ENCODE peak calls at places on chromosomes 7 and 10, in ten cellular contexts. One of them, this sample, is unnamed.

GRCh38 chr7:93212881-93213280 is 13.4 kb downstream of the HEPACAM2 start:
- DNase-seq in heart left ventricle: no peak
- DNase-seq in ovary: no peak
- DNase-seq in GM12865: no peak
- DNase-seq in A549: no peak
- DNase-seq in GM06990: no peak
- DNase-seq in fibroblast of lung: no peak
- DNase-seq in MM.1S: no peak
- DNase-seq in fibroblast of mammary gland: no peak
- DNase-seq in hepatocyte: no peak
- DNase-seq in this sample: no peak

GRCh38 chr7:786472-787255 is 45.6 kb upstream of the SUN1 start:
- DNase-seq in heart left ventricle: peak
- DNase-seq in ovary: peak
- DNase-seq in GM12865: peak
- DNase-seq in A549: peak
- DNase-seq in GM06990: peak
- DNase-seq in fibroblast of lung: peak
- DNase-seq in MM.1S: peak
- DNase-seq in fibroblast of mammary gland: peak
- DNase-seq in hepatocyte: peak
- DNase-seq in this sample: no peak

GRCh38 chr10:46002916-46003693 is 27.3 kb downstream of the NCOA4 start:
- DNase-seq in heart left ventricle: no peak
- DNase-seq in ovary: no peak
- DNase-seq in GM12865: no peak
- DNase-seq in A549: no peak
- DNase-seq in GM06990: no peak
- DNase-seq in fibroblast of lung: no peak
- DNase-seq in MM.1S: no peak
- DNase-seq in fibroblast of mammary gland: peak
- DNase-seq in hepatocyte: no peak
- DNase-seq in this sample: no peak

GRCh38 chr7:73999664-74000420 is 28.1 kb upstream of the ELN start:
- DNase-seq in heart left ventricle: no peak
- DNase-seq in ovary: peak
- DNase-seq in GM12865: no peak
- DNase-seq in A549: no peak
- DNase-seq in GM06990: no peak
- DNase-seq in fibroblast of lung: peak
- DNase-seq in MM.1S: no peak
- DNase-seq in fibroblast of mammary gland: peak
- DNase-seq in hepatocyte: no peak
- DNase-seq in this sample: no peak

GRCh38 chr7:131424219-131424822 is 96.6 kb downstream of the MKLN1 start:
- DNase-seq in heart left ventricle: no peak
- DNase-seq in ovary: no peak
- DNase-seq in GM12865: peak
- DNase-seq in A549: peak
- DNase-seq in GM06990: peak
- DNase-seq in fibroblast of lung: peak
- DNase-seq in MM.1S: peak
- DNase-seq in fibroblast of mammary gland: peak
- DNase-seq in hepatocyte: peak
- DNase-seq in this sample: peak

GRCh38 chr10:51103818-51104217 is 29.5 kb downstream of the PRKG1 start:
- DNase-seq in heart left ventricle: no peak
- DNase-seq in ovary: no peak
- DNase-seq in GM12865: no peak
- DNase-seq in A549: no peak
- DNase-seq in GM06990: no peak
- DNase-seq in fibroblast of lung: peak
- DNase-seq in MM.1S: no peak
- DNase-seq in fibroblast of mammary gland: peak
- DNase-seq in hepatocyte: no peak
- DNase-seq in this sample: no peak

GRCh38 chr7:13673290-13673689 is 316.2 kb downstream of the ETV1 start:
- DNase-seq in heart left ventricle: no peak
- DNase-seq in ovary: no peak
- DNase-seq in GM12865: no peak
- DNase-seq in A549: no peak
- DNase-seq in GM06990: no peak
- DNase-seq in fibroblast of lung: no peak
- DNase-seq in MM.1S: no peak
- DNase-seq in fibroblast of mammary gland: no peak
- DNase-seq in hepatocyte: no peak
- DNase-seq in this sample: no peak

GRCh38 chr7:106858618-106859532 is 6.2 kb upstream of the PIK3CG start:
- DNase-seq in heart left ventricle: peak
- DNase-seq in ovary: no peak
- DNase-seq in GM12865: no peak
- DNase-seq in A549: no peak
- DNase-seq in GM06990: no peak
- DNase-seq in fibroblast of lung: no peak
- DNase-seq in MM.1S: no peak
- DNase-seq in fibroblast of mammary gland: peak
- DNase-seq in hepatocyte: peak
- DNase-seq in this sample: no peak

GRCh38 chr7:140398821-140399220 is 491 bp upstream of the SLC37A3 start:
- DNase-seq in heart left ventricle: no peak
- DNase-seq in ovary: no peak
- DNase-seq in GM12865: no peak
- DNase-seq in A549: no peak
- DNase-seq in GM06990: no peak
- DNase-seq in fibroblast of lung: no peak
- DNase-seq in MM.1S: no peak
- DNase-seq in fibroblast of mammary gland: no peak
- DNase-seq in hepatocyte: no peak
- DNase-seq in this sample: no peak
- H3K4me3 ChIP-seq in heart left ventricle: no peak
- H3K4me3 ChIP-seq in ovary: no peak
- H3K4me3 ChIP-seq in GM12865: no peak
- H3K4me3 ChIP-seq in A549: peak
- H3K4me3 ChIP-seq in GM06990: no peak
- H3K4me3 ChIP-seq in fibroblast of lung: peak
- H3K4me3 ChIP-seq in MM.1S: no peak
- H3K4me3 ChIP-seq in fibroblast of mammary gland: no peak
- H3K4me3 ChIP-seq in hepatocyte: no peak
- H3K4me3 ChIP-seq in this sample: no peak

GRCh38 chr10:86362566-86363183 is 3.9 kb downstream of the GRID1 start:
- DNase-seq in heart left ventricle: no peak
- DNase-seq in ovary: no peak
- DNase-seq in GM12865: no peak
- DNase-seq in A549: no peak
- DNase-seq in GM06990: no peak
- DNase-seq in fibroblast of lung: no peak
- DNase-seq in MM.1S: no peak
- DNase-seq in fibroblast of mammary gland: no peak
- DNase-seq in hepatocyte: no peak
- DNase-seq in this sample: no peak

GRCh38 chr10:86364551-86365345 is 1.8 kb downstream of the GRID1 start:
- DNase-seq in heart left ventricle: no peak
- DNase-seq in ovary: no peak
- DNase-seq in GM12865: no peak
- DNase-seq in A549: no peak
- DNase-seq in GM06990: no peak
- DNase-seq in fibroblast of lung: no peak
- DNase-seq in MM.1S: no peak
- DNase-seq in fibroblast of mammary gland: no peak
- DNase-seq in hepatocyte: no peak
- DNase-seq in this sample: no peak

GRCh38 chr10:86363184-86363832 is 3.3 kb downstream of the GRID1 start:
- DNase-seq in heart left ventricle: peak
- DNase-seq in ovary: no peak
- DNase-seq in GM12865: no peak
- DNase-seq in A549: peak
- DNase-seq in GM06990: no peak
- DNase-seq in fibroblast of lung: no peak
- DNase-seq in MM.1S: no peak
- DNase-seq in fibroblast of mammary gland: no peak
- DNase-seq in hepatocyte: peak
- DNase-seq in this sample: no peak

GRCh38 chr10:86365346-86366032 is 1.1 kb downstream of the GRID1 start:
- DNase-seq in heart left ventricle: no peak
- DNase-seq in ovary: no peak
- DNase-seq in GM12865: no peak
- DNase-seq in A549: no peak
- DNase-seq in GM06990: no peak
- DNase-seq in fibroblast of lung: no peak
- DNase-seq in MM.1S: no peak
- DNase-seq in fibroblast of mammary gland: no peak
- DNase-seq in hepatocyte: no peak
- DNase-seq in this sample: no peak

GRCh38 chr10:86363833-86364511 is 2.6 kb downstream of the GRID1 start:
- DNase-seq in heart left ventricle: no peak
- DNase-seq in ovary: no peak
- DNase-seq in GM12865: no peak
- DNase-seq in A549: no peak
- DNase-seq in GM06990: no peak
- DNase-seq in fibroblast of lung: no peak
- DNase-seq in MM.1S: no peak
- DNase-seq in fibroblast of mammary gland: no peak
- DNase-seq in hepatocyte: no peak
- DNase-seq in this sample: no peak
- TF ChIP-seq CTCF in heart left ventricle: no peak
- TF ChIP-seq CTCF in ovary: no peak
- TF ChIP-seq CTCF in GM12865: no peak
- TF ChIP-seq CTCF in A549: no peak
- TF ChIP-seq CTCF in GM06990: no peak
- TF ChIP-seq CTCF in fibroblast of lung: no peak
- TF ChIP-seq CTCF in MM.1S: no peak
- TF ChIP-seq CTCF in fibroblast of mammary gland: no peak
- TF ChIP-seq CTCF in hepatocyte: no peak
- TF ChIP-seq CTCF in this sample: peak

GRCh38 chr10:61918989-61919388 is 17.5 kb downstream of the ARID5B start:
- DNase-seq in heart left ventricle: no peak
- DNase-seq in ovary: no peak
- DNase-seq in GM12865: no peak
- DNase-seq in A549: no peak
- DNase-seq in GM06990: no peak
- DNase-seq in fibroblast of lung: no peak
- DNase-seq in MM.1S: no peak
- DNase-seq in fibroblast of mammary gland: no peak
- DNase-seq in hepatocyte: no peak
- DNase-seq in this sample: no peak

GRCh38 chr10:61918140-61918539 is 16.6 kb downstream of the ARID5B start:
- DNase-seq in heart left ventricle: no peak
- DNase-seq in ovary: no peak
- DNase-seq in GM12865: no peak
- DNase-seq in A549: no peak
- DNase-seq in GM06990: no peak
- DNase-seq in fibroblast of lung: no peak
- DNase-seq in MM.1S: no peak
- DNase-seq in fibroblast of mammary gland: no peak
- DNase-seq in hepatocyte: no peak
- DNase-seq in this sample: no peak

GRCh38 chr10:61921143-61921542 is 19.6 kb downstream of the ARID5B start:
- DNase-seq in heart left ventricle: no peak
- DNase-seq in ovary: no peak
- DNase-seq in GM12865: no peak
- DNase-seq in A549: no peak
- DNase-seq in GM06990: no peak
- DNase-seq in fibroblast of lung: no peak
- DNase-seq in MM.1S: no peak
- DNase-seq in fibroblast of mammary gland: no peak
- DNase-seq in hepatocyte: no peak
- DNase-seq in this sample: no peak

GRCh38 chr10:61919646-61920215 is 18.2 kb downstream of the ARID5B start:
- DNase-seq in heart left ventricle: no peak
- DNase-seq in ovary: no peak
- DNase-seq in GM12865: no peak
- DNase-seq in A549: no peak
- DNase-seq in GM06990: no peak
- DNase-seq in fibroblast of lung: no peak
- DNase-seq in MM.1S: no peak
- DNase-seq in fibroblast of mammary gland: no peak
- DNase-seq in hepatocyte: no peak
- DNase-seq in this sample: no peak

DNA sequence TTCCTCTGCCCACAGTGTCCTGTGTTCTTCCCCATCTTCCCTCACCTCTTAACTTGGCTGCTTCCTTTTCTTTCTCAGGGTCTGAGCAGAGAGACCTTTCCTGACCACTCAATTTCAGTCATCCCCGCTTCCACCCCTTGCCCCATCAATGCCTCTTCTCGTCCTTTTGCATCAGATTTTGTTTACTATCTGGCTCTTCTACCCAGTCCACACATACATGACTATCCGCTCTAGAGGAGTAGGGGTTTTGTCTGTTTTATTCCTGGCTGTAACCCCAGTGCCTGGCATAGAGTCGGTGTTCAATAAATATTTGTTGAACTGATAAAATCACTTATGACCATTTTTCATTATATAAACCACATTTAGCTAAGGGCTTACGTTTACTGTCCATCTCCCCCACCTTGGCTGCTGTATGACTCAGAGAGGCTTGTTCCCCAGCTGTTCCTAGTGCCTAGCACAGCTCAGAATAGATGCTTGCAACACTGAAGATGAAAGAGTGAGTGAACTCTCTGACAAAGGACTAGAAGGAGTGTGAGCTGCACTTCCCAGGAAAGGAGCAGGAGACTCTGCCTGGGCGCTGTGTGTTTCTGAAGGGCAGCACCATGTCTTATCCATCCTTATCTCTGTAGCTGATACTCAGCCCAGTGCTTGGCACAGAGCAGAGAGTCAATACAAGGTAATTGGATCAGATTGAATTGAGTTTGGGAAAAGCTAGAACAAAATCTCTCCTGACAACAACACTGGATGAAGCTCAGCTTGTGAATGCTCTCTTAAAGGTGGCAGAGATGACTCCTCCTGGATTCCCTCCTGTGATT is 21.9 kb downstream of the ARID5B start:
- DNase-seq in heart left ventricle: no peak
- DNase-seq in ovary: no peak
- DNase-seq in GM12865: no peak
- DNase-seq in A549: no peak
- DNase-seq in GM06990: no peak
- DNase-seq in fibroblast of lung: peak
- DNase-seq in MM.1S: no peak
- DNase-seq in fibroblast of mammary gland: peak
- DNase-seq in hepatocyte: no peak
- DNase-seq in this sample: no peak
- H3K4me3 ChIP-seq in heart left ventricle: no peak
- H3K4me3 ChIP-seq in ovary: no peak
- H3K4me3 ChIP-seq in GM12865: no peak
- H3K4me3 ChIP-seq in A549: no peak
- H3K4me3 ChIP-seq in GM06990: no peak
- H3K4me3 ChIP-seq in fibroblast of lung: no peak
- H3K4me3 ChIP-seq in MM.1S: no peak
- H3K4me3 ChIP-seq in fibroblast of mammary gland: no peak
- H3K4me3 ChIP-seq in hepatocyte: no peak
- H3K4me3 ChIP-seq in this sample: no peak

GRCh38 chr7:42639930-42640329 is 271.9 kb downstream of the C7orf25 start:
- DNase-seq in heart left ventricle: no peak
- DNase-seq in ovary: no peak
- DNase-seq in GM12865: no peak
- DNase-seq in A549: no peak
- DNase-seq in GM06990: no peak
- DNase-seq in fibroblast of lung: no peak
- DNase-seq in MM.1S: no peak
- DNase-seq in fibroblast of mammary gland: no peak
- DNase-seq in hepatocyte: no peak
- DNase-seq in this sample: no peak

GRCh38 chr7:42650701-42651100 is 261.2 kb downstream of the C7orf25 start:
- DNase-seq in heart left ventricle: no peak
- DNase-seq in ovary: no peak
- DNase-seq in GM12865: no peak
- DNase-seq in A549: no peak
- DNase-seq in GM06990: no peak
- DNase-seq in fibroblast of lung: no peak
- DNase-seq in MM.1S: no peak
- DNase-seq in fibroblast of mammary gland: no peak
- DNase-seq in hepatocyte: no peak
- DNase-seq in this sample: no peak

GRCh38 chr7:42642699-42643098 is 269.2 kb downstream of the C7orf25 start:
- DNase-seq in heart left ventricle: no peak
- DNase-seq in ovary: no peak
- DNase-seq in GM12865: no peak
- DNase-seq in A549: no peak
- DNase-seq in GM06990: no peak
- DNase-seq in fibroblast of lung: no peak
- DNase-seq in MM.1S: no peak
- DNase-seq in fibroblast of mammary gland: no peak
- DNase-seq in hepatocyte: no peak
- DNase-seq in this sample: no peak

GRCh38 chr7:42650171-42650570 is 261.7 kb downstream of the C7orf25 start:
- DNase-seq in heart left ventricle: no peak
- DNase-seq in ovary: no peak
- DNase-seq in GM12865: no peak
- DNase-seq in A549: no peak
- DNase-seq in GM06990: no peak
- DNase-seq in fibroblast of lung: no peak
- DNase-seq in MM.1S: no peak
- DNase-seq in fibroblast of mammary gland: no peak
- DNase-seq in hepatocyte: no peak
- DNase-seq in this sample: no peak

DNA sequence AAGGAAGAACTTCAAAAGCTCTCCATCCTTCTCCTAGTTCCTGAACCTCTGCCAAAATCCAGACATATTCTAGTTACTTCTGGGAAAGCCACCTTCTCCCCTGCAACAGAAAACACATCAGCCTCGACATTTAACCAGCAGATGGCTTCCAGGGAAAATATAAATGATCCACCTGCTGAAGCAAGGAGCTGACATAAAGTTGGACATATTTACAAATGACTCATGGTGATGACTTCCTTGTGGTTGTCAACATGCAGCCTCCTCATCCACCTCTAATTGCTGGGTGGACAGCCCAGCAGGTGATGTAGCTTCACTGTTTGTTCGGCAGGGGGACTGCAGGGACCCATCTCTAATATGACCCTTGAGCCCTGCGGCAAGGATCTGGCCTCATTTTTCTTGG is 266.0 kb downstream of the C7orf25 start:
- DNase-seq in heart left ventricle: no peak
- DNase-seq in ovary: no peak
- DNase-seq in GM12865: no peak
- DNase-seq in A549: no peak
- DNase-seq in GM06990: no peak
- DNase-seq in fibroblast of lung: peak
- DNase-seq in MM.1S: no peak
- DNase-seq in fibroblast of mammary gland: peak
- DNase-seq in hepatocyte: peak
- DNase-seq in this sample: no peak
- TF ChIP-seq CTCF in heart left ventricle: no peak
- TF ChIP-seq CTCF in ovary: no peak
- TF ChIP-seq CTCF in GM12865: no peak
- TF ChIP-seq CTCF in A549: no peak
- TF ChIP-seq CTCF in GM06990: no peak
- TF ChIP-seq CTCF in fibroblast of lung: no peak
- TF ChIP-seq CTCF in MM.1S: no peak
- TF ChIP-seq CTCF in fibroblast of mammary gland: no peak
- TF ChIP-seq CTCF in hepatocyte: no peak
- TF ChIP-seq CTCF in this sample: no peak

This sample was measured in GM12864.